ENCODE peak calls at places on chromosomes 12 and 14, in ten cellular contexts. V is endothelial cell; T is HT1080; L is body of pancreas; Z is cardiac fibroblast; I is GM23248; O is caudate nucleus; D is EH; F is ELR; H is stimulated activated naive CD8-positive, alpha-beta T cell treated with anti-CD3 and anti-CD28 coated beads, Interleukin-15, amount 100 ng/mL, for 72 hours. X is an unnamed sample.

GRCh38 chr12:132046561-132046960 is 96.8 kb downstream of the EP400 start:
- DNase-seq in T (peak), H (no peak), F (peak), I (peak), L (peak), V (no peak), O (no peak), Z (peak), D (peak), X (no peak)

GRCh38 chr12:52119398-52120254 is 40.1 kb downstream of the SMIM41 start:
- DNase-seq in D (peak), T (no peak), V (peak), Z (no peak), O (no peak), I (peak), L (peak), F (peak), H (peak), X (peak)

GRCh38 chr14:92633724-92634123 is 114.7 kb downstream of the LGMN start:
- DNase-seq in D (peak), T (no peak), V (no peak), H (no peak), O (no peak), L (no peak), Z (peak), I (peak), F (no peak), X (no peak)

GRCh38 chr12:17661250-17661649 is 428.7 kb downstream of the RERGL start:
- DNase-seq in F (peak), T (peak), H (no peak), O (no peak), L (no peak), I (no peak), Z (no peak), V (no peak), D (no peak), X (no peak)

GRCh38 chr12:22627351-22627750 is 2.4 kb downstream of the ETNK1 start:
- DNase-seq in Z (peak), D (no peak), H (no peak), I (peak), V (no peak), F (peak), L (no peak), O (no peak), T (no peak), X (no peak)

GRCh38 chr12:62217466-62218194 is 42.6 kb upstream of the USP15 start:
- DNase-seq in T (no peak), O (no peak), Z (no peak), I (no peak), V (no peak), F (no peak), L (no peak), D (no peak), H (no peak), X (no peak)

GRCh38 chr12:66744956-66745383 is 66.1 kb upstream of the GRIP1 start:
- DNase-seq in L (no peak), T (no peak), Z (no peak), V (no peak), D (no peak), F (no peak), H (no peak), O (no peak), I (no peak), X (no peak)

GRCh38 chr14:23559010-23559920 is 3.2 kb downstream of the THTPA start:
- DNase-seq in L (no peak), D (peak), I (peak), V (peak), Z (peak), O (no peak), H (peak), F (peak), T (no peak), X (no peak)

GRCh38 chr12:26666286-26666685 is 166.7 kb downstream of the ITPR2 start:
- DNase-seq in T (no peak), Z (no peak), O (no peak), F (no peak), I (no peak), V (no peak), L (no peak), D (peak), H (no peak), X (no peak)

GRCh38 chr12:47651368-47652254 is 54.2 kb downstream of the RPAP3 start:
- DNase-seq in F (peak), V (peak), I (peak), L (peak), Z (peak), D (peak), O (no peak), H (peak), T (peak), X (peak)

GRCh38 chr14:59852350-59852749 is 18.2 kb downstream of the RTN1 start:
- DNase-seq in H (no peak), O (no peak), T (no peak), L (no peak), D (no peak), V (no peak), I (no peak), F (no peak), Z (no peak), X (no peak)

GRCh38 chr14:69460093-69460701 is 24.3 kb upstream of the PLEKHD1 start:
- DNase-seq in Z (peak), F (peak), O (peak), V (peak), I (peak), T (peak), L (peak), H (no peak), D (peak), X (no peak)

GRCh38 chr12:89414851-89415250 is 62.5 kb upstream of the DUSP6 start:
- DNase-seq in T (no peak), O (no peak), V (no peak), L (no peak), I (peak), H (no peak), F (peak), Z (peak), D (peak), X (no peak)

GRCh38 chr12:91127296-91127695 is 16.0 kb upstream of the LUM start:
- DNase-seq in I (peak), F (peak), L (no peak), Z (no peak), H (no peak), D (peak), O (no peak), T (no peak), V (no peak), X (no peak)

GRCh38 chr12:123270380-123271181 is 1.1 kb downstream of the CDK2AP1 start:
- DNase-seq in T (no peak), V (peak), I (peak), Z (peak), O (no peak), H (peak), F (peak), L (no peak), D (peak), X (peak)

GRCh38 chr12:24911284-24911791 is 37.6 kb downstream of the BCAT1 start:
- DNase-seq in V (no peak), Z (peak), O (no peak), I (peak), F (peak), H (no peak), D (peak), L (peak), T (peak), X (no peak)

GRCh38 chr12:96201272-96202227 is 7.4 kb downstream of the ELK3 start:
- DNase-seq in L (no peak), F (no peak), O (no peak), I (no peak), Z (no peak), H (no peak), V (no peak), T (no peak), D (no peak), X (no peak)

GRCh38 chr12:47901285-47902093 is 3.3 kb downstream of the VDR start:
- DNase-seq in H (no peak), D (no peak), Z (no peak), O (no peak), V (no peak), L (peak), I (peak), F (no peak), T (no peak), X (no peak)

X was measured in GM06990.